ENCODE peak calls at places on chromosomes 5 and 9, in eight cellular contexts. K, C, O, N, H, B, U and S are unnamed samples.

GRCh38 chr9:33430942-33431341 is 16.5 kb downstream of the AQP3 start:
- DNase-seq in K (no peak), C (no peak), O (no peak), N (no peak), H (no peak), B (peak; percentile 35), U (peak; percentile 48), S (no peak)

GRCh38 chr9:79799691-79800345 is 228.1 kb downstream of the TLE4 start:
- DNase-seq in K (no peak), C (no peak), O (no peak), N (no peak), H (peak; percentile 86), B (no peak), U (no peak), S (no peak)

GRCh38 chr9:72315089-72315509 is 49.9 kb downstream of the ZFAND5 start:
- DNase-seq in K (peak; percentile 47), C (peak; percentile 83), O (peak; percentile 72), N (peak; percentile 44), H (peak; percentile 26), B (peak; percentile 72), U (peak; percentile 25), S (no peak)

GRCh38 chr5:151741678-151742423 is 16.6 kb downstream of the ATOX1 start:
- DNase-seq in K (peak; percentile 83), C (no peak), O (no peak), N (no peak), H (peak; percentile 34), B (peak; percentile 43), U (peak; percentile 81), S (no peak)

GRCh38 chr5:33300209-33300742 is 140.5 kb upstream of the TARS1 start:
- DNase-seq in K (no peak), C (no peak), O (no peak), N (no peak), H (no peak), B (no peak), U (peak; percentile 56), S (no peak)

GRCh38 chr9:33185858-33186257 is 18.7 kb upstream of the B4GALT1 start:
- DNase-seq in K (no peak), C (no peak), O (no peak), N (no peak), H (no peak), B (no peak), U (no peak), S (no peak)

GRCh38 chr5:31758803-31759425 is 120.0 kb downstream of the PDZD2 start:
- DNase-seq in K (no peak), C (no peak), O (no peak), N (no peak), H (no peak), B (no peak), U (no peak), S (no peak)

GRCh38 chr5:171673328-171673727 is 112.3 kb upstream of the SMIM23 start:
- DNase-seq in K (no peak), C (no peak), O (no peak), N (peak; percentile 7), H (peak; percentile 57), B (no peak), U (no peak), S (peak; percentile 18)

GRCh38 chr9:35844628-35845301 is 15.7 kb downstream of the TMEM8B start:
- DNase-seq in K (peak; percentile 94), C (no peak), O (no peak), N (peak; percentile 79), H (peak; percentile 83), B (peak; percentile 36), U (peak; percentile 83), S (no peak)

GRCh38 chr5:29218829-29219228 is 1974.7 kb upstream of the CDH6 start:
- DNase-seq in K (no peak), C (no peak), O (no peak), N (no peak), H (no peak), B (no peak), U (no peak), S (no peak)

GRCh38 chr9:134153450-134153849 is 10.9 kb downstream of the RNU6ATAC start:
- DNase-seq in K (no peak), C (no peak), O (no peak), N (no peak), H (no peak), B (no peak), U (no peak), S (no peak)

GRCh38 chr5:147567917-147568598 is 58.2 kb upstream of the DPYSL3 start:
- DNase-seq in K (peak; percentile 80), C (no peak), O (no peak), N (peak; percentile 9), H (peak; percentile 22), B (peak; percentile 25), U (peak; percentile 84), S (no peak)

GRCh38 chr9:20707708-20708107 is 23.6 kb downstream of the FOCAD start:
- DNase-seq in K (no peak), C (no peak), O (no peak), N (no peak), H (no peak), B (no peak), U (no peak), S (no peak)

GRCh38 chr5:84239509-84239908 is 145.2 kb downstream of the EDIL3 start:
- DNase-seq in K (peak; percentile 70), C (no peak), O (no peak), N (no peak), H (no peak), B (peak; percentile 17), U (peak; percentile 63), S (no peak)
- H3K27ac ChIP-seq in K (no peak overlapping the region), C (no peak overlapping the region), O (no peak overlapping the region), N (no peak overlapping the region), H (no peak overlapping the region), B (no peak overlapping the region), U (no peak overlapping the region), S (no peak overlapping the region)

GRCh38 chr5:177303925-177304391 is 359 bp downstream of the PRELID1 start:
- DNase-seq in K (no peak), C (no peak), O (no peak), N (no peak), H (peak; percentile 44), B (no peak), U (no peak), S (no peak)

GRCh38 chr5:177303121-177303924 is at the start of the genes PRELID1 and RAB24:
- DNase-seq in K (peak; percentile 74), C (peak; percentile 88), O (peak; percentile 95), N (peak; percentile 79), H (peak; percentile 84), B (peak; percentile 91), U (peak; percentile 78), S (peak; percentile 94)

GRCh38 chr5:177301503-177302165 is 1.9 kb downstream of the RAB24 start:
- DNase-seq in K (no peak), C (no peak), O (no peak), N (peak; percentile 76), H (no peak), B (peak; percentile 90), U (peak; percentile 96), S (no peak)

GRCh38 chr5:177300971-177301370 is 2.5 kb downstream of the RAB24 start:
- DNase-seq in K (no peak), C (no peak), O (no peak), N (no peak), H (no peak), B (no peak), U (peak; percentile 58), S (no peak)

GRCh38 chr5:177302354-177303110 is 987 bp downstream of the RAB24 start:
- DNase-seq in K (peak; percentile 10), C (no peak), O (no peak), N (peak; percentile 54), H (no peak), B (no peak), U (no peak), S (no peak)
- H3K27ac ChIP-seq in K (peak overlapping the region; percentile 94), C (peak overlapping the region; percentile 60), O (peak overlapping the region; percentile 86), N (peak overlapping the region; percentile 76), H (no peak overlapping the region), B (peak overlapping the region; percentile 55), U (peak overlapping the region; percentile 69), S (peak overlapping the region; percentile 80)

GRCh38 chr9:98168153-98168780 is 24.2 kb downstream of the CORO2A start:
- DNase-seq in K (no peak), C (no peak), O (no peak), N (peak; percentile 56), H (no peak), B (no peak), U (no peak), S (no peak)

GRCh38 chr9:98172604-98173003 is 19.8 kb downstream of the CORO2A start:
- DNase-seq in K (peak; percentile 7), C (no peak), O (no peak), N (no peak), H (no peak), B (peak; percentile 76), U (no peak), S (no peak)

GRCh38 chr9:98164912-98165311 is 27.5 kb downstream of the CORO2A start:
- DNase-seq in K (no peak), C (no peak), O (no peak), N (no peak), H (no peak), B (no peak), U (no peak), S (no peak)

GRCh38 chr9:98171176-98171925 is 21.1 kb downstream of the CORO2A start:
- DNase-seq in K (no peak), C (no peak), O (no peak), N (no peak), H (no peak), B (no peak), U (no peak), S (no peak)

GRCh38 chr9:98168952-98169488 is 23.4 kb downstream of the CORO2A start:
- DNase-seq in K (peak; percentile 68), C (no peak), O (no peak), N (peak; percentile 88), H (no peak), B (peak; percentile 50), U (peak; percentile 70), S (no peak)
- H3K27ac ChIP-seq in K (no peak overlapping the region), C (no peak overlapping the region), O (peak overlapping the region; percentile 24), N (peak overlapping the region; percentile 68), H (no peak overlapping the region), B (peak overlapping the region; percentile 20), U (no peak overlapping the region), S (no peak overlapping the region)

GRCh38 chr9:96163141-96163540 is 138.8 kb downstream of the HSD17B3 start:
- DNase-seq in K (no peak), C (no peak), O (no peak), N (no peak), H (no peak), B (no peak), U (no peak), S (no peak)

GRCh38 chr9:96163712-96164111 is 138.3 kb downstream of the HSD17B3 start:
- DNase-seq in K (no peak), C (no peak), O (no peak), N (no peak), H (no peak), B (no peak), U (no peak), S (no peak)

GRCh38 chr9:96161819-96162218 is 140.2 kb downstream of the HSD17B3 start:
- DNase-seq in K (no peak), C (no peak), O (no peak), N (no peak), H (no peak), B (no peak), U (no peak), S (no peak)

GRCh38 chr9:96166981-96167380 is 135.0 kb downstream of the HSD17B3 start:
- DNase-seq in K (no peak), C (no peak), O (no peak), N (no peak), H (no peak), B (no peak), U (no peak), S (no peak)

DNA sequence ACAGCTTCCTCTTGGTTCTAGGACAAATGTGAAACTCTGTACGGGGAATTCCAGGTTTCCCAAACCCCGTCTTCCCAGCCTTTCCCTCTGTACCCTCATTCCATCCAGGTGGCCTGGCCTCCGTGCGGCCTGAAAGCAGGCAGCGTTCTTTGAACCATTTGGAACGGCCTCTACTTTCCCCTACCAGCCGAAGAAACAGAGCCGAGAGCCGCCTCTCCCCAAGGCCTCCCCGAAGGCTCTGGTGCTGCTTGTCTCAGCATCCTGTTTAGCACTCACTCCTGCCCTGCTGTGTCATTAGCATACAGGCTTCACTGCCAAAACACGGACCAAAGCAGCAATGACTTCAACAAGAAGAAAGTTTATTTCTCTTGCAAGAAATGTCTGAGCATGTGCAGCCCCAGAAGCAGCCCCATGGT is 137.7 kb downstream of the HSD17B3 start:
- DNase-seq in K (no peak), C (no peak), O (no peak), N (no peak), H (no peak), B (no peak), U (no peak), S (no peak)
- H3K27ac ChIP-seq in K (no peak overlapping the region), C (no peak overlapping the region), O (no peak overlapping the region), N (no peak overlapping the region), H (no peak overlapping the region), B (no peak overlapping the region), U (no peak overlapping the region), S (no peak overlapping the region)